ENCODE peak calls at places on chromosomes 6 and 20, in five cellular contexts. L is CD8-positive, alpha-beta memory T cell; X is GM12865; M is breast epithelium; T is mammary epithelial cell. D is an unnamed sample.

GRCh38 chr6:44646355-44646754 is 258.8 kb downstream of the CDC5L start:
- DNase-seq in L (no peak), X (no peak), M (no peak), T (no peak), D (no peak)

GRCh38 chr6:69145062-69145461 is 510.0 kb downstream of the ADGRB3 start:
- DNase-seq in L (no peak), X (no peak), M (no peak), T (no peak), D (no peak)

GRCh38 chr6:89079611-89080213 is 839 bp upstream of the PNRC1 start:
- DNase-seq in L (peak; percentile 35), X (peak; percentile 74), M (no peak), T (peak; percentile 62), D (peak; percentile 71)

GRCh38 chr20:37902504-37903313 is at the start of gene VSTM2L:
- DNase-seq in L (no peak), X (peak; percentile 44), M (no peak), T (peak; percentile 53), D (no peak)

GRCh38 chr6:16673011-16673797 is 88.1 kb downstream of the ATXN1 start:
- DNase-seq in L (no peak), X (no peak), M (no peak), T (no peak), D (no peak)

GRCh38 chr6:166815629-166816028 is 140.7 kb downstream of the RNASET2 start:
- DNase-seq in L (no peak), X (no peak), M (no peak), T (peak; percentile 1), D (no peak)

GRCh38 chr6:4575724-4576123 is 200.5 kb upstream of the CDYL start:
- DNase-seq in L (no peak), X (no peak), M (no peak), T (no peak), D (no peak)

GRCh38 chr6:30700340-30700739 is 9.6 kb upstream of the NRM start:
- DNase-seq in L (no peak), X (no peak), M (no peak), T (no peak), D (no peak)

GRCh38 chr20:15992564-15992963 is 580.7 kb downstream of the KIF16B start:
- DNase-seq in L (no peak), X (no peak), M (no peak), T (peak; percentile 49), D (no peak)

GRCh38 chr6:159836294-159837140 is 36.4 kb downstream of the PNLDC1 start:
- DNase-seq in L (no peak), X (no peak), M (no peak), T (no peak), D (no peak)
- H3K4me3 ChIP-seq in L (no peak overlapping the region), X (no peak overlapping the region), M (peak overlapping the region; percentile 10), T (no peak overlapping the region), D (no peak overlapping the region)

DNA sequence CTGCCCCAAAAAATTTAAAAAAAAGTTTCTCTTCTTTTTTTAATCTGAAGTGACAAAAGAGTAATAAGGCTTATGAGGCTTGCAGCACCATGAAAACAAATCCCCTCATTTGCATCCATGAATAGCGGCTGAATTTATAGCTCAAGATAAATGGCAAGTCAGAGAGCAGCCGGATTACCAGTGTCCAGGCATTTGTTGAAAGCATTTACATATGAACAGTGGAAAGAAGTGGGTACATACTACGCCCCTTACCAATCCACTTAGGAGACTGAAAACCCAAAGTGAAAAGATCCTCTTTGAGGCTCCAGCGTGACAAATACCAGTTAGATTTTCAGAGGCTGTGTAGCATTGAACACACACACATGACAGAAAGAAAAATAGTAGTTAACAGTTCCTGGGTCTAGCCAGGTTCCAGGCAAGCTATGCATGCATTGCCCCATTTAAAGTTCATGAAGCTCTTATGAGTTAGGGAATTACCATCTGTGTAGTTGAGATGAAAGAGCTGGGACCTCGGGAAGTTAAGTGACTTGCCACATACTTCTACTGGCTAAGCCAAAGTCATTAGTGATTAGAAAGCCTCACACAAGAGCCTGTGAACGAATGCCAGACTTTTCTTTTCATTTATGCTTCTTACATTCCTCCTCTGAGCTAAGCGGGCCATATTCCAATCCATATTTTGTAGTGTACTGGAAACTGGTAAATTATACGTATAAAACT is 28.2 kb upstream of the NHSL1 start:
- DNase-seq in L (no peak), X (no peak), M (no peak), T (no peak), D (no peak)
- H3K4me3 ChIP-seq in L (no peak overlapping the region), X (no peak overlapping the region), M (no peak overlapping the region), T (no peak overlapping the region), D (no peak overlapping the region)

GRCh38 chr6:55868910-55869479 is 6.4 kb downstream of the BMP5 start:
- DNase-seq in L (no peak), X (peak; percentile 88), M (no peak), T (peak; percentile 99), D (no peak)
- H3K4me3 ChIP-seq in L (no peak overlapping the region), X (no peak overlapping the region), M (no peak overlapping the region), T (peak overlapping the region; percentile 33), D (no peak overlapping the region)

DNA sequence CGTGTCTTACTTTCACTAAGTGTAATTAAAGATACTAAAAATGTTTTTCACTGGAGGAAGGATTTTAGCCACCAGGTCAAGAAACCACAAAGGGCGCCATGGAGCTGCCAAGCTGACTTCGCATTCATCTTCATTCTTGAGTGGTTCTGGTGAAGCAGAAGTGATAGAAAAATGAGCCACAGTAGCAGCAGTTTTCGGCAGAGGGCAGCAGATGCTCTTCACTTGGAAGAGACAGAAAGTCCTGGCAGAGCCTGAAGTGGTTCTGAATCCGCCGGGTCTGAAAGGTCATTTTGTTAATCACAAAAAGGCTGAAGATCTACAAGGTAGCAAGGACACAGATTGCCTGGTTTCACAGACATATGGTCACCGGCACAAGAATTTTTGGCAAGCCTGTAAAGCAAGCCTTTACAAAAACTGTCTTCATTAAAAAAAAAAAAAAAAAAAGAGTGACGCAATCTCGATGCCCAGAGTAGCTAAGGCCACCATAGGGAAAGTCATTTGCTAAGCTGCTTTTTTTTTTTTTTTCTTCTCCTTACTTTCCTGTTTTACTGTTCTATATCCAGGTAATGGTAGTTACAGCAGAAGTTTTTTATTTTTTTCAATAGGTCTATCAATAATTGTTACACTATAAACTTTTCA is 345.1 kb upstream of the AGPAT4 start:
- DNase-seq in L (no peak), X (peak; percentile 38), M (no peak), T (peak; percentile 35), D (no peak)
- H3K4me3 ChIP-seq in L (no peak overlapping the region), X (no peak overlapping the region), M (no peak overlapping the region), T (no peak overlapping the region), D (no peak overlapping the region)

DNA sequence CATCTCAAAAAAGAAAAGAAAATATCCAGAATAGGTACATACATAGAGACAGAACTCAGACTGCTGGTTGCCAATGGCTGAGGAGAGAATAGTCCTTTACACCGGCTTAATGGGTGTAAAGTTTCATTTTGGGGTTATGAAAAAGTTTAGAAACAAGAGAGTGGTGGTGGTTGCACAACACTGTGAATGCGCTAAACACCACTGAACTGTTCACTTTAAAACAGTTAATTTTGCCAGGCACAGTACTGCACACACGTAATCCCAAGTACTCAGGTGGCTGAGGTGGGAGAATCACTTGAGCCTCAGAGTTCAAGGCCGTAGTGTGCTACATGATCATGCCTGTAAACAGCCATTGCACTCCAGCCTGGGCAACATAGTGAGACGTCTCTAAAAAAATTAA is 7.6 kb downstream of the ILRUN start:
- DNase-seq in L (no peak), X (no peak), M (no peak), T (no peak), D (no peak)
- H3K4me3 ChIP-seq in L (no peak overlapping the region), X (no peak overlapping the region), M (no peak overlapping the region), T (no peak overlapping the region), D (no peak overlapping the region)

DNA sequence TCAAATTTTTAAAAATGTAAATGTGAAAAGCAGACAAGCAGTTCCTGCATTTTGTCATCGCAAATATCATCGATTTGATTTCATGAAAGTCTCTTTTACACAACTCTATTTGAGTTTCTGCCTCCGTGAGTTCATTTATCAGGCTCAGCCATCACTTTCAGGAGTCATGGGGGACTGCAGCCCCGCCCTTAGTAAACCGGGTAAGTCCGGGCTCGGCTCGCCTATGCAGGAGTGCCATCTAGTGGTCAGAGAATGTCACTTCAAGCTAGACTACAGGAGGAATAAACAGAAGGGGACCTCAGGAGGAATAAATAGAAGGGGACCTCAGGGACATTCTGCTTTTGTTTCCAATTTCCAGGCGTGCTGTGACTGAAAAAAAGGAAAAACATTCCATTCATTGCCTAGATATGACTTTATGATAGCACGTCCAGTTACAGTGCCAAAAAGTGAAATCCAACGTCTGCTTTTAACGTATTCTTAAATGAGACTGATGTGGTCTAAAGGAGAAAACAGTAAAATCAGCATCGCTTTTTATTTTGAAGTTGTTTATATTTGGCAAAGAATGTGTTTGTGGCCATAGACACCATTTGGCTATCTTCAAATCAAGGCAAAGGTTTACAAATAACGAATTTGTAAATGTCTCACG is 333.9 kb downstream of the HACE1 start:
- DNase-seq in L (peak; percentile 24), X (peak; percentile 82), M (peak; percentile 57), T (peak; percentile 62), D (peak; percentile 62)
- H3K4me3 ChIP-seq in L (no peak overlapping the region), X (no peak overlapping the region), M (no peak overlapping the region), T (peak overlapping the region; percentile 44), D (no peak overlapping the region)

D was measured in Jurkat, Clone E6-1.